ENCODE peak calls at places on chromosomes 16 and 17, in eight cellular contexts. M is NCI-H1417, S is heart right ventricle, N is C1 segment of cervical spinal cord, E is naive B cell, D is right lobe of liver, B is fibroblast of pulmonary artery, U is nephron progenitor cell. P is an unnamed sample.

GRCh38 chr17:82449136-82449882 is 1.2 kb downstream of the CYBC1 start:
- DNase-seq in M (peak), S (peak), N (no peak), E (peak), D (peak), B (no peak), U (no peak), P (no peak)

GRCh38 chr17:9987779-9988585 is 82.9 kb upstream of the RCVRN start:
- DNase-seq in M (no peak), S (peak), N (no peak), E (peak), D (no peak), B (peak), U (peak), P (peak)

GRCh38 chr16:60929-61878 is 7.6 kb downstream of the SNRNP25 start:
- DNase-seq in M (no peak), S (no peak), N (no peak), E (no peak), D (no peak), B (no peak), U (no peak), P (no peak)

GRCh38 chr16:7200320-7200719 is 132.3 kb upstream of the RBFOX1 start:
- DNase-seq in M (no peak), S (no peak), N (no peak), E (no peak), D (no peak), B (no peak), U (no peak), P (no peak)

GRCh38 chr17:56305017-56305416 is 151.7 kb downstream of the ANKFN1 start:
- DNase-seq in M (no peak), S (no peak), N (no peak), E (no peak), D (no peak), B (no peak), U (no peak), P (no peak)

GRCh38 chr17:28839221-28839620 is 3.4 kb downstream of the FAM222B start:
- DNase-seq in M (no peak), S (no peak), N (no peak), E (no peak), D (no peak), B (peak), U (no peak), P (no peak)

GRCh38 chr16:88533945-88534641 is 36.1 kb upstream of the ZC3H18 start:
- DNase-seq in M (no peak), S (peak), N (peak), E (peak), D (peak), B (peak), U (peak), P (peak)

GRCh38 chr16:82092711-82093110 is 57.7 kb downstream of the HSD17B2 start:
- DNase-seq in M (no peak), S (no peak), N (no peak), E (no peak), D (no peak), B (no peak), U (no peak), P (no peak)

GRCh38 chr17:48547839-48548686 is 3.2 kb upstream of the HOXB2 start:
- DNase-seq in M (no peak), S (no peak), N (no peak), E (no peak), D (no peak), B (peak), U (no peak), P (peak)

GRCh38 chr16:56189990-56190902 is 1.0 kb upstream of the GNAO1 start:
- DNase-seq in M (no peak), S (peak), N (no peak), E (no peak), D (peak), B (peak), U (no peak), P (peak)

GRCh38 chr16:81483064-81483969 is 38.7 kb downstream of the CMIP start:
- DNase-seq in M (no peak), S (no peak), N (no peak), E (no peak), D (no peak), B (peak), U (no peak), P (no peak)

GRCh38 chr17:28567604-28568003 is 3.7 kb downstream of the PIGS start:
- DNase-seq in M (no peak), S (no peak), N (no peak), E (peak), D (no peak), B (no peak), U (no peak), P (no peak)

GRCh38 chr17:45043268-45043681 is 8.2 kb downstream of the DCAKD start:
- DNase-seq in M (peak), S (peak), N (no peak), E (no peak), D (no peak), B (no peak), U (no peak), P (no peak)

GRCh38 chr16:57510016-57510871 is 24.0 kb upstream of the DOK4 start:
- DNase-seq in M (peak), S (no peak), N (no peak), E (no peak), D (no peak), B (no peak), U (no peak), P (no peak)

GRCh38 chr17:77501101-77501566 is 360.4 kb downstream of the SEC14L1 start:
- DNase-seq in M (no peak), S (no peak), N (no peak), E (no peak), D (no peak), B (peak), U (peak), P (peak)

GRCh38 chr17:51046527-51047384 is 73.9 kb downstream of the SPAG9 start:
- DNase-seq in M (peak), S (peak), N (peak), E (no peak), D (no peak), B (peak), U (peak), P (peak)

GRCh38 chr16:75000481-75001081 is 1.8 kb downstream of the ZNRF1 start:
- DNase-seq in M (peak), S (peak), N (no peak), E (peak), D (peak), B (peak), U (peak), P (no peak)

GRCh38 chr16:85112364-85112763 is at the start of gene CIBAR2:
- DNase-seq in M (peak), S (no peak), N (no peak), E (no peak), D (no peak), B (no peak), U (peak), P (no peak)

GRCh38 chr17:4853195-4853762 is 20.1 kb downstream of the MINK1 start:
- DNase-seq in M (no peak), S (no peak), N (no peak), E (no peak), D (no peak), B (no peak), U (no peak), P (no peak)

GRCh38 chr16:25060920-25061319 is 45.8 kb upstream of the ARHGAP17 start:
- DNase-seq in M (no peak), S (no peak), N (no peak), E (peak), D (no peak), B (peak), U (no peak), P (no peak)

GRCh38 chr16:14539631-14540030 is 90.4 kb downstream of the PARN start:
- DNase-seq in M (no peak), S (no peak), N (no peak), E (no peak), D (no peak), B (no peak), U (no peak), P (no peak)

GRCh38 chr17:62778990-62779681 is 29.0 kb downstream of the MARCHF10 start:
- DNase-seq in M (peak), S (no peak), N (no peak), E (no peak), D (no peak), B (peak), U (no peak), P (no peak)

GRCh38 chr17:77475012-77475976 is 334.5 kb downstream of the SEC14L1 start:
- DNase-seq in M (no peak), S (peak), N (no peak), E (peak), D (no peak), B (peak), U (no peak), P (no peak)

GRCh38 chr17:38693700-38694329 is 11.3 kb upstream of the MLLT6 start:
- DNase-seq in M (no peak), S (peak), N (peak), E (no peak), D (peak), B (peak), U (no peak), P (no peak)